ENCODE peak calls at places on chromosomes 6 and 20, in seven cellular contexts. One of them, this sample, is unnamed.

GRCh38 chr20:49270177-49270576 is 7.7 kb downstream of the ZNFX1 start:
- DNase-seq in Calu3: no peak
- DNase-seq in HepG2: no peak
- DNase-seq in astrocyte of the spinal cord: no peak
- DNase-seq in cardiac muscle cell: peak; percentile 59
- DNase-seq in left ventricle myocardium inferior: no peak
- DNase-seq in fibroblast of lung: peak; percentile 46
- DNase-seq in this sample: no peak

GRCh38 chr6:148808786-148809304 is 62.0 kb downstream of the UST start:
- DNase-seq in cardiac muscle cell: no peak
- DNase-seq in HepG2: no peak
- DNase-seq in Calu3: no peak
- DNase-seq in fibroblast of lung: no peak
- DNase-seq in left ventricle myocardium inferior: no peak
- DNase-seq in astrocyte of the spinal cord: no peak
- DNase-seq in this sample: no peak

GRCh38 chr20:23136893-23137745 is 51.0 kb upstream of the CD93 start:
- DNase-seq in cardiac muscle cell: no peak
- DNase-seq in astrocyte of the spinal cord: no peak
- DNase-seq in fibroblast of lung: peak; percentile 39
- DNase-seq in Calu3: peak; percentile 22
- DNase-seq in HepG2: no peak
- DNase-seq in left ventricle myocardium inferior: no peak
- DNase-seq in this sample: no peak

GRCh38 chr20:8981482-8981881 is 87.4 kb upstream of the PLCB4 start:
- DNase-seq in cardiac muscle cell: no peak
- DNase-seq in fibroblast of lung: no peak
- DNase-seq in left ventricle myocardium inferior: no peak
- DNase-seq in HepG2: no peak
- DNase-seq in astrocyte of the spinal cord: no peak
- DNase-seq in Calu3: no peak
- DNase-seq in this sample: no peak

GRCh38 chr6:29651413-29652197 is 5.3 kb upstream of the MOG start:
- DNase-seq in HepG2: peak; percentile 56
- DNase-seq in cardiac muscle cell: peak; percentile 44
- DNase-seq in left ventricle myocardium inferior: no peak
- DNase-seq in fibroblast of lung: peak; percentile 18
- DNase-seq in Calu3: no peak
- DNase-seq in astrocyte of the spinal cord: peak; percentile 45
- DNase-seq in this sample: peak; percentile 56

GRCh38 chr6:30752164-30752927 is 8.0 kb upstream of the IER3 start:
- DNase-seq in fibroblast of lung: peak; percentile 100
- DNase-seq in astrocyte of the spinal cord: peak; percentile 100
- DNase-seq in Calu3: peak; percentile 100
- DNase-seq in cardiac muscle cell: peak; percentile 100
- DNase-seq in left ventricle myocardium inferior: peak; percentile 91
- DNase-seq in HepG2: no peak
- DNase-seq in this sample: no peak

GRCh38 chr6:43809417-43810305 is 39.6 kb downstream of the VEGFA start:
- DNase-seq in fibroblast of lung: peak; percentile 80
- DNase-seq in HepG2: peak; percentile 45
- DNase-seq in left ventricle myocardium inferior: no peak
- DNase-seq in cardiac muscle cell: peak; percentile 74
- DNase-seq in astrocyte of the spinal cord: peak; percentile 63
- DNase-seq in Calu3: peak; percentile 74
- DNase-seq in this sample: no peak

GRCh38 chr6:149026530-149026942 is 279.7 kb downstream of the UST start:
- DNase-seq in left ventricle myocardium inferior: no peak
- DNase-seq in astrocyte of the spinal cord: peak; percentile 91
- DNase-seq in cardiac muscle cell: peak; percentile 82
- DNase-seq in fibroblast of lung: peak; percentile 91
- DNase-seq in Calu3: peak; percentile 36
- DNase-seq in HepG2: peak; percentile 48
- DNase-seq in this sample: no peak

GRCh38 chr6:11769816-11770545 is 8.6 kb downstream of the ADTRP start:
- DNase-seq in Calu3: peak; percentile 19
- DNase-seq in left ventricle myocardium inferior: no peak
- DNase-seq in fibroblast of lung: peak; percentile 46
- DNase-seq in HepG2: no peak
- DNase-seq in astrocyte of the spinal cord: no peak
- DNase-seq in cardiac muscle cell: no peak
- DNase-seq in this sample: no peak

GRCh38 chr6:31660224-31660997 is at the start of gene C6orf47:
- DNase-seq in astrocyte of the spinal cord: peak; percentile 80
- DNase-seq in fibroblast of lung: peak; percentile 78
- DNase-seq in Calu3: peak; percentile 96
- DNase-seq in HepG2: peak; percentile 79
- DNase-seq in left ventricle myocardium inferior: peak; percentile 90
- DNase-seq in cardiac muscle cell: peak; percentile 90
- DNase-seq in this sample: peak; percentile 86

GRCh38 chr6:126811307-126811706 is 307.2 kb upstream of the RSPO3 start:
- DNase-seq in cardiac muscle cell: peak; percentile 40
- DNase-seq in Calu3: no peak
- DNase-seq in fibroblast of lung: peak; percentile 60
- DNase-seq in astrocyte of the spinal cord: peak; percentile 63
- DNase-seq in left ventricle myocardium inferior: no peak
- DNase-seq in HepG2: no peak
- DNase-seq in this sample: no peak

GRCh38 chr6:135095716-135096115 is 41.1 kb upstream of the HBS1L start:
- DNase-seq in Calu3: no peak
- DNase-seq in fibroblast of lung: no peak
- DNase-seq in left ventricle myocardium inferior: no peak
- DNase-seq in HepG2: no peak
- DNase-seq in astrocyte of the spinal cord: no peak
- DNase-seq in cardiac muscle cell: no peak
- DNase-seq in this sample: no peak

GRCh38 chr6:38064431-38064830 is 244.9 kb downstream of the ZFAND3 start:
- DNase-seq in Calu3: no peak
- DNase-seq in cardiac muscle cell: peak; percentile 13
- DNase-seq in HepG2: no peak
- DNase-seq in fibroblast of lung: peak; percentile 58
- DNase-seq in left ventricle myocardium inferior: no peak
- DNase-seq in astrocyte of the spinal cord: no peak
- DNase-seq in this sample: no peak

GRCh38 chr6:38065734-38066133 is 246.2 kb downstream of the ZFAND3 start:
- DNase-seq in astrocyte of the spinal cord: no peak
- DNase-seq in fibroblast of lung: no peak
- DNase-seq in Calu3: no peak
- DNase-seq in left ventricle myocardium inferior: no peak
- DNase-seq in cardiac muscle cell: no peak
- DNase-seq in HepG2: no peak
- DNase-seq in this sample: no peak

GRCh38 chr6:38063973-38064372 is 244.4 kb downstream of the ZFAND3 start:
- DNase-seq in astrocyte of the spinal cord: no peak
- DNase-seq in HepG2: no peak
- DNase-seq in cardiac muscle cell: no peak
- DNase-seq in fibroblast of lung: no peak
- DNase-seq in Calu3: no peak
- DNase-seq in left ventricle myocardium inferior: no peak
- DNase-seq in this sample: no peak

GRCh38 chr6:38067263-38067980 is 247.9 kb downstream of the ZFAND3 start:
- DNase-seq in left ventricle myocardium inferior: no peak
- DNase-seq in astrocyte of the spinal cord: no peak
- DNase-seq in HepG2: no peak
- DNase-seq in cardiac muscle cell: no peak
- DNase-seq in Calu3: no peak
- DNase-seq in fibroblast of lung: no peak
- DNase-seq in this sample: no peak

DNA sequence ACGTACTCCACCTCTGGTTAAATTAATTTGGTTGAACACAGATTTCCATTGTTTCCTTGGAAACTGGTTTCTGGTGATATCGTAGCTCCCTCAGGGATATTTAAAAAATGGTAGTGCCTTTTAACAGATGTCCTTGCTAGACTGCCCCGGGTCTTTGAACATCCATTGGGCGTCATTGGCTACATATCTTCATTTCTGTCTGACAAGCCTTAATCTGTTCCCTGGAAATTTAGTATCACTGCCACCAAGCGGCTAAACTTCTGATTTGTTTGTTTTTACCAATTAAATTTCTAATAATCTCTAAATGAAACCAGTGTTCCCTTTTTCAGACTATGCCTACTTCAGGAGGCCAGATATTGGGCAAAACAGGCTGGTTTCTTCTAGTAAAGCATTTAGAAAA is 249.3 kb downstream of the ZFAND3 start:
- DNase-seq in astrocyte of the spinal cord: no peak
- DNase-seq in cardiac muscle cell: peak; percentile 12
- DNase-seq in Calu3: no peak
- DNase-seq in fibroblast of lung: no peak
- DNase-seq in left ventricle myocardium inferior: no peak
- DNase-seq in HepG2: no peak
- DNase-seq in this sample: no peak
- TF ChIP-seq CTCF in astrocyte of the spinal cord: no peak
- TF ChIP-seq CTCF in cardiac muscle cell: peak; percentile 18
- TF ChIP-seq CTCF in Calu3: no peak
- TF ChIP-seq CTCF in fibroblast of lung: peak; percentile 4
- TF ChIP-seq CTCF in left ventricle myocardium inferior: peak; percentile 36
- TF ChIP-seq CTCF in HepG2: no peak
- TF ChIP-seq CTCF in this sample: no peak

GRCh38 chr20:7984192-7984591 is 35.4 kb downstream of the TMX4 start:
- DNase-seq in Calu3: no peak
- DNase-seq in cardiac muscle cell: no peak
- DNase-seq in astrocyte of the spinal cord: no peak
- DNase-seq in left ventricle myocardium inferior: no peak
- DNase-seq in fibroblast of lung: no peak
- DNase-seq in HepG2: no peak
- DNase-seq in this sample: no peak

GRCh38 chr20:7981374-7981773 is 38.2 kb downstream of the TMX4 start:
- DNase-seq in astrocyte of the spinal cord: no peak
- DNase-seq in fibroblast of lung: no peak
- DNase-seq in left ventricle myocardium inferior: no peak
- DNase-seq in cardiac muscle cell: no peak
- DNase-seq in HepG2: peak; percentile 77
- DNase-seq in Calu3: no peak
- DNase-seq in this sample: no peak

GRCh38 chr20:7976015-7976414 is 35.8 kb upstream of the HAO1 start:
- DNase-seq in cardiac muscle cell: peak; percentile 6
- DNase-seq in Calu3: no peak
- DNase-seq in HepG2: no peak
- DNase-seq in astrocyte of the spinal cord: no peak
- DNase-seq in left ventricle myocardium inferior: no peak
- DNase-seq in fibroblast of lung: no peak
- DNase-seq in this sample: no peak

GRCh38 chr20:7985916-7986315 is 33.6 kb downstream of the TMX4 start:
- DNase-seq in cardiac muscle cell: no peak
- DNase-seq in HepG2: no peak
- DNase-seq in left ventricle myocardium inferior: no peak
- DNase-seq in astrocyte of the spinal cord: no peak
- DNase-seq in fibroblast of lung: no peak
- DNase-seq in Calu3: no peak
- DNase-seq in this sample: no peak

GRCh38 chr20:7980332-7981046 is 39.1 kb downstream of the TMX4 start:
- DNase-seq in fibroblast of lung: peak; percentile 34
- DNase-seq in cardiac muscle cell: peak; percentile 77
- DNase-seq in Calu3: peak; percentile 12
- DNase-seq in left ventricle myocardium inferior: no peak
- DNase-seq in astrocyte of the spinal cord: peak; percentile 45
- DNase-seq in HepG2: peak; percentile 79
- DNase-seq in this sample: peak; percentile 46
- TF ChIP-seq CTCF in fibroblast of lung: peak; percentile 56
- TF ChIP-seq CTCF in cardiac muscle cell: peak; percentile 73
- TF ChIP-seq CTCF in Calu3: no peak
- TF ChIP-seq CTCF in left ventricle myocardium inferior: peak; percentile 56
- TF ChIP-seq CTCF in astrocyte of the spinal cord: peak; percentile 49
- TF ChIP-seq CTCF in HepG2: peak; percentile 76
- TF ChIP-seq CTCF in this sample: peak; percentile 28

GRCh38 chr6:125781307-125781868 is 9.4 kb upstream of the NCOA7 start:
- DNase-seq in cardiac muscle cell: peak; percentile 30
- DNase-seq in left ventricle myocardium inferior: no peak
- DNase-seq in Calu3: no peak
- DNase-seq in fibroblast of lung: peak; percentile 38
- DNase-seq in HepG2: no peak
- DNase-seq in astrocyte of the spinal cord: peak; percentile 77
- DNase-seq in this sample: peak; percentile 30
- TF ChIP-seq CTCF in cardiac muscle cell: no peak
- TF ChIP-seq CTCF in left ventricle myocardium inferior: no peak
- TF ChIP-seq CTCF in Calu3: no peak
- TF ChIP-seq CTCF in fibroblast of lung: no peak
- TF ChIP-seq CTCF in HepG2: peak; percentile 41
- TF ChIP-seq CTCF in astrocyte of the spinal cord: no peak
- TF ChIP-seq CTCF in this sample: peak; percentile 12

GRCh38 chr6:12890171-12890790 is 173.7 kb downstream of the PHACTR1 start:
- DNase-seq in Calu3: peak; percentile 6
- DNase-seq in cardiac muscle cell: no peak
- DNase-seq in fibroblast of lung: no peak
- DNase-seq in left ventricle myocardium inferior: no peak
- DNase-seq in HepG2: peak; percentile 24
- DNase-seq in astrocyte of the spinal cord: no peak
- DNase-seq in this sample: no peak
- TF ChIP-seq CTCF in Calu3: peak; percentile 35
- TF ChIP-seq CTCF in cardiac muscle cell: peak; percentile 49
- TF ChIP-seq CTCF in fibroblast of lung: peak; percentile 41
- TF ChIP-seq CTCF in left ventricle myocardium inferior: peak; percentile 50
- TF ChIP-seq CTCF in HepG2: peak; percentile 52
- TF ChIP-seq CTCF in astrocyte of the spinal cord: peak; percentile 66
- TF ChIP-seq CTCF in this sample: peak; percentile 14

GRCh38 chr6:84052204-84052882 is 18.8 kb downstream of the MRAP2 start:
- DNase-seq in cardiac muscle cell: peak; percentile 82
- DNase-seq in fibroblast of lung: peak; percentile 67
- DNase-seq in Calu3: no peak
- DNase-seq in left ventricle myocardium inferior: peak; percentile 80
- DNase-seq in HepG2: peak; percentile 35
- DNase-seq in astrocyte of the spinal cord: peak; percentile 80
- DNase-seq in this sample: no peak
- TF ChIP-seq CTCF in cardiac muscle cell: no peak
- TF ChIP-seq CTCF in fibroblast of lung: no peak
- TF ChIP-seq CTCF in Calu3: no peak
- TF ChIP-seq CTCF in left ventricle myocardium inferior: no peak
- TF ChIP-seq CTCF in HepG2: peak; percentile 10
- TF ChIP-seq CTCF in astrocyte of the spinal cord: peak; percentile 13
- TF ChIP-seq CTCF in this sample: no peak

This sample was measured in GM10248.